ENCODE peak calls at places on chromosomes 16 and 17, in ten cellular contexts. U, S, X, F, Z, K, V, D, O and L are unnamed samples.

GRCh38 chr17:29151567-29151966 is 28.6 kb downstream of the MYO18A start:
- DNase-seq in U (no peak), S (peak), X (peak), F (peak), Z (peak), K (no peak), V (no peak), D (peak), O (no peak), L (peak)

GRCh38 chr16:49601541-49601940 is 227.9 kb downstream of the C16orf78 start:
- DNase-seq in U (no peak), S (no peak), X (no peak), F (no peak), Z (no peak), K (no peak), V (peak), D (no peak), O (no peak), L (no peak)

GRCh38 chr16:48172682-48173081 is 16.9 kb upstream of the ABCC12 start:
- DNase-seq in U (no peak), S (no peak), X (no peak), F (no peak), Z (no peak), K (no peak), V (no peak), D (no peak), O (no peak), L (no peak)

GRCh38 chr16:30417447-30418349 is 10.3 kb downstream of the ZNF771 start:
- DNase-seq in U (peak), S (peak), X (peak), F (peak), Z (peak), K (peak), V (peak), D (peak), O (peak), L (peak)

GRCh38 chr16:4032768-4033167 is 83.5 kb downstream of the ADCY9 start:
- DNase-seq in U (no peak), S (no peak), X (peak), F (no peak), Z (peak), K (no peak), V (peak), D (no peak), O (no peak), L (no peak)

GRCh38 chr17:79942591-79943353 is 92.9 kb downstream of the TBC1D16 start:
- DNase-seq in U (peak), S (no peak), X (peak), F (peak), Z (peak), K (peak), V (no peak), D (no peak), O (peak), L (no peak)

GRCh38 chr16:79618712-79619050 is 18.1 kb upstream of the MAF start:
- DNase-seq in U (no peak), S (no peak), X (no peak), F (no peak), Z (no peak), K (no peak), V (no peak), D (no peak), O (no peak), L (no peak)

GRCh38 chr16:29710227-29711219 is 31.5 kb downstream of the QPRT start:
- DNase-seq in U (peak), S (peak), X (peak), F (peak), Z (peak), K (no peak), V (no peak), D (peak), O (no peak), L (peak)

GRCh38 chr16:68086860-68087268 is 1.7 kb downstream of the NFATC3 start:
- DNase-seq in U (no peak), S (no peak), X (no peak), F (no peak), Z (no peak), K (no peak), V (no peak), D (no peak), O (no peak), L (peak)

GRCh38 chr17:65820306-65820705 is 258.9 kb upstream of the AXIN2 start:
- DNase-seq in U (no peak), S (no peak), X (no peak), F (no peak), Z (no peak), K (no peak), V (no peak), D (no peak), O (no peak), L (no peak)

GRCh38 chr17:21376835-21377690 is 906 bp downstream of the KCNJ12 start:
- DNase-seq in U (peak), S (peak), X (peak), F (peak), Z (peak), K (no peak), V (peak), D (peak), O (no peak), L (peak)

GRCh38 chr17:39193346-39193745 is 4.1 kb downstream of the CACNB1 start:
- DNase-seq in U (no peak), S (no peak), X (no peak), F (no peak), Z (no peak), K (no peak), V (no peak), D (no peak), O (no peak), L (no peak)

GRCh38 chr17:73308017-73308823 is 3.6 kb downstream of the CDC42EP4 start:
- DNase-seq in U (peak), S (peak), X (peak), F (peak), Z (peak), K (peak), V (peak), D (peak), O (peak), L (peak)

GRCh38 chr16:88815901-88816589 is 4.3 kb upstream of the APRT start:
- DNase-seq in U (peak), S (no peak), X (no peak), F (no peak), Z (peak), K (peak), V (peak), D (no peak), O (no peak), L (no peak)

GRCh38 chr17:2361361-2361760 is 24.1 kb downstream of the SGSM2 start:
- DNase-seq in U (no peak), S (no peak), X (no peak), F (no peak), Z (no peak), K (no peak), V (no peak), D (no peak), O (no peak), L (no peak)

GRCh38 chr17:61409301-61410099 is 9.9 kb downstream of the TBX2 start:
- DNase-seq in U (peak), S (peak), X (peak), F (peak), Z (peak), K (peak), V (peak), D (peak), O (peak), L (peak)

DNA sequence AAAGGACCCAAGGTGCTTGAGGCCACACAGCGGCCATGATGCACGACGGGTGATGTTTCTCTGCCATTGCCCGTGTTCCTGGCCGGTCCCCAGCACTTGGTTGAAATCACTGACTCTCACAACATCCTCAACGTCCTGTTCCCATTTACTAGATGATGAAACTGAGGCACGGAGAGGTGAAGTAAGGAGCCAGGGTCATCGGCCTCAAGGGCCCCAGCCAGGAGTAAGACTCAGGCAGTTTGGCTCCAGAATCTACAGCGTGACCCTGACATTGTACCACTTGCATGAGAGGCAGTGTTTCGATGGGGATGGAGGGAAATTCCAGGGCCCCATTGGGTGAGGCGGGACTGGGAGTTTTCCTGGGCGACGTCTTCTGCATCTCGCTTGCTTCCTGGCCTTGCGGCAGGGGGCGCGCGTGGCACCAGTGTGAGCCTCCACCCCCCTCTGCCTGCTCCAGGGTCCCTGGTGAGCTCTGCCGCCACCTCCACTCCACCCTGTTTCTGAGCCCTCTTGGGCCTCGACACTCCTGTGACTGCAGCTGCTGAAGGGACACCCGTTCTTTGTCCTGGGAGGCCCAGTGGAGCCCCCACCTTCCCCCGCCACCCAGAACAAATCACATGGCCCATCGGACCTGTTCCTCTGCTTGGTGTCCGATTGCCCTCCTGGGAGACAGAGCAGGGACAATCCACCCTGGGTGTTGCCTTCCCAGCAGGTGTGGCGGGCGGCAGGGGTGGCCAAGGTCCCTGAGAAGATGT is 133.0 kb upstream of the GSE1 start:
- DNase-seq in U (peak), S (no peak), X (no peak), F (peak), Z (no peak), K (no peak), V (peak), D (no peak), O (no peak), L (no peak)
- H3K4me3 ChIP-seq in U (peak), S (no peak), X (no peak), F (no peak), Z (no peak), K (no peak), V (no peak), D (no peak), O (no peak), L (no peak)

DNA sequence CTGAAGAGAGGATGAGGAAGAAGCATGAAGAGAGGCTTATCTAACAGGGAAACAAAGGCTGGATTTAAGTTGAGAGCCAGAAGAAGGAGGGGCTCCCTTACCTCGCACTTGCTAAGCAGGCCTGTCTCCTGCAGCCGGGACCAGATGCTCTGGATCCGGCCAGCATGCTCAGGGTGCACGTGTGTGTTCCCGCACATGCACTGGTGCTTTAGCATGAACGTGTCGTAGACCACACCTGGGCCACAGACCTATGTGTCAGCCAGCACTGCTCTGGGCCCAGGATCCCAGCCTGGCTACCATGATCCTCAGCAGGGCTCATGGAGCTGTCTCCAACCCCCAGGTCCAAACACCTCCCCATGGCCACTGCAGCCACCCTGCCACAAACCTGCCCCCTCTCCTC is 14.4 kb downstream of the G6PC3 start:
- DNase-seq in U (no peak), S (no peak), X (no peak), F (no peak), Z (no peak), K (no peak), V (no peak), D (no peak), O (no peak), L (no peak)
- TF ChIP-seq CTCF in U (no peak), S (no peak), X (no peak), F (no peak), Z (no peak), K (no peak), V (no peak), D (no peak), O (no peak), L (no peak)

GRCh38 chr16:57373117-57373947 is 1.0 kb downstream of the CX3CL1 start:
- DNase-seq in U (peak), S (no peak), X (no peak), F (no peak), Z (no peak), K (no peak), V (no peak), D (no peak), O (no peak), L (no peak)

GRCh38 chr16:57372372-57373116 is at the start of gene CX3CL1:
- DNase-seq in U (peak), S (peak), X (peak), F (no peak), Z (peak), K (peak), V (peak), D (peak), O (no peak), L (peak)

GRCh38 chr16:57367111-57367752 is 5.1 kb upstream of the CX3CL1 start:
- DNase-seq in U (no peak), S (no peak), X (no peak), F (peak), Z (peak), K (no peak), V (no peak), D (peak), O (peak), L (peak)

GRCh38 chr16:57374067-57374534 is 1.8 kb downstream of the CX3CL1 start:
- DNase-seq in U (no peak), S (peak), X (peak), F (peak), Z (peak), K (no peak), V (no peak), D (peak), O (no peak), L (peak)

DNA sequence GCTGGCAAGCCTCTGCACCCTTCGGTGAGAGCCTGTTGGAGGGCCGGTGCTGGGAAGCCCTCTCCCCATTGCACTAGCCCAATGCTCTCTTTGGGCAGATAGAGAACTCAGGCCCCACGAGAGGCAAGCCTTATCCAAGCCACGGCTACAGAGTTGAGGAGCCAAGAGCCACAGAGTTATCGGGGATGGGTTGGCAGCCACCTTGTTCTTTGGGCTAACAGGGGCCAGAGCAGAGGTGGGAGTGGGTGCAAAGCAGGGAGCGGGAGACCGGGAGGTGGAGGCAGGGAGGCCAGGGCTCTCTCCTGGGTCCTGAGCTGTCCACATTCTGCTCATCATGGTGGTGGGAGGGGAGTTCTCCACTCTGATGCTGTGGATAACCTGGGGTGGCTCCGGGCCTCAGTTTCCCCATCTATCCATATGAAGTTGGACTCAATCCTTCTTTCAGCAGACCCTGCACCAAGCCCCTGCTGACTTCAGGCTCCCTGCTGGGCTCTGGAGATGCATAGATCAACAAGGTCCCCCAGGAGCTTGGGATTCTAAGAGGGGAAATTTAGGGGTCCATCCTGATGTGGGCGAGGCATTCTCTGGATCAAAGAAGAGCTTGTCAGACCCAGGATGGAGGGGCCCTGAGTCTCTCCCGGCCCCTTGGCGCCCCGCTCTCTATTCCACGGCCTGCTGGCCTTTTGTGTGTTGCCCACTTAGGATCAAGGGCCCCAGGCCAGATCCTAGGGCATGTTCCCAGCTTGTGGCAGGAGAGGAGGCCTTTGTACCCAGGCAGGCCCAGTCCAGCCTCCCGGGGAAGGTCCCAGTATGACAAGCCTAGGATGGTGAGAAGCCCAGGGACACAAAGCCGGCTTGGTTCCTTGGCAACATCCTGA is 557 bp upstream of the CX3CL1 start:
- DNase-seq in U (no peak), S (no peak), X (no peak), F (peak), Z (no peak), K (no peak), V (no peak), D (no peak), O (no peak), L (no peak)
- H3K4me3 ChIP-seq in U (peak), S (no peak), X (no peak), F (no peak), Z (no peak), K (peak), V (peak), D (no peak), O (no peak), L (no peak)

GRCh38 chr17:62967111-62967449 is 1.0 kb downstream of the TANC2 start:
- DNase-seq in U (no peak), S (no peak), X (no peak), F (no peak), Z (no peak), K (no peak), V (no peak), D (no peak), O (no peak), L (no peak)

GRCh38 chr17:62965649-62966425 is at the start of gene TANC2:
- DNase-seq in U (peak), S (peak), X (peak), F (peak), Z (peak), K (peak), V (peak), D (peak), O (peak), L (peak)

GRCh38 chr17:62965149-62965648 is 836 bp upstream of the TANC2 start:
- DNase-seq in U (no peak), S (no peak), X (peak), F (no peak), Z (no peak), K (no peak), V (no peak), D (no peak), O (no peak), L (no peak)

GRCh38 chr17:62968445-62968923 is 2.4 kb downstream of the TANC2 start:
- DNase-seq in U (peak), S (peak), X (peak), F (peak), Z (peak), K (no peak), V (peak), D (peak), O (no peak), L (peak)

GRCh38 chr17:62966426-62967110 is 533 bp downstream of the TANC2 start:
- DNase-seq in U (peak), S (peak), X (peak), F (peak), Z (peak), K (peak), V (peak), D (peak), O (no peak), L (peak)
- TF ChIP-seq CTCF in U (no peak), S (no peak), X (no peak), F (no peak), Z (no peak), K (no peak), V (no peak), D (no peak), O (no peak), L (no peak)

DNA sequence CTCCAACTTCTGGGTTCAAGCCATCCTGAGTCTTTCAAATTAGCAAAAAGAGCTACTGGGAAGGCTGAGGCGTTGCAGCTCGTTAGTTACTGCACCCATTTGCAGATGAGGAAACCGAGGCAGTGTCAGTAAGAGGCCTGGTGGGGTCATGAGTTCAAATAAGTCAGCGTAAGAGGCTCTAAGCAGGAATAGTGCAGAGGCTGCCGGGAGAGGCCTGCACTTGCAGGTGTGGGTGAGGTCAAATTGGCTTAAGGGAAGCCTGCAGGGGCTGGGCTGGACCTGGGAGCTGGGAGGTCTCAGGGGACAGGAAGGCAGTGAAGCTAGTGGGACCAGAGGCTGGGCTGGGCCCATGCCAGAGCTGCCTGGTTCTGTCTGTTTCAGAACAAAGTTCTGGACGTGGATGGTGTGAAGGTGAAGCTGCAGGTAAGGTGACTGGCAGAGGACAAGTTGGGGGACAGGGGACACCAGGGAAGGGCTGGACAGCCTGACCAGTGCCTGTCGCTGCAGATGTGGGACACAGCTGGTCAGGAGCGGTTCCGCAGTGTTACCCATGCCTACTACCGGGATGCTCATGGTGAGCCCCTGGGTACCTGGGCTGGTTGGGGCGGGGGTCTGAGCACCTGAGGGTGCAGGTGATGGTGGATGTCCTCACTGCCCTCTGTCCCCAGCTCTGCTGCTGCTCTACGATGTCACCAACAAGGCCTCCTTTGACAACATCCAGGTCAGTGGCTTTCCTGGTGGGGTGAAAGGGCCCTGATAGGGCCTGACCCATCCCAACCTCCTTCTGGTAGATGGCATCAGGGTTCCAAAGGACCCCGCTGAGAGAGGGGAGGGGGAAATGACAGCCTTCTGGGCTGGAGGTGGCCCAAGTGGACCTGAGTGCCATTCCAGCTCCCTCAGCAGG is 3.0 kb downstream of the RAB26 start:
- DNase-seq in U (peak), S (no peak), X (no peak), F (peak), Z (no peak), K (no peak), V (no peak), D (no peak), O (peak), L (no peak)
- H3K4me3 ChIP-seq in U (peak), S (no peak), X (no peak), F (no peak), Z (no peak), K (no peak), V (peak), D (no peak), O (no peak), L (peak)

GRCh38 chr16:2486645-2487516 is 12.0 kb downstream of the TBC1D24 start:
- DNase-seq in U (peak), S (peak), X (peak), F (no peak), Z (no peak), K (no peak), V (peak), D (no peak), O (no peak), L (peak)
- TF ChIP-seq CTCF in U (peak), S (peak), X (peak), F (no peak), Z (no peak), K (no peak), V (peak), D (no peak), O (no peak), L (no peak)

DNA sequence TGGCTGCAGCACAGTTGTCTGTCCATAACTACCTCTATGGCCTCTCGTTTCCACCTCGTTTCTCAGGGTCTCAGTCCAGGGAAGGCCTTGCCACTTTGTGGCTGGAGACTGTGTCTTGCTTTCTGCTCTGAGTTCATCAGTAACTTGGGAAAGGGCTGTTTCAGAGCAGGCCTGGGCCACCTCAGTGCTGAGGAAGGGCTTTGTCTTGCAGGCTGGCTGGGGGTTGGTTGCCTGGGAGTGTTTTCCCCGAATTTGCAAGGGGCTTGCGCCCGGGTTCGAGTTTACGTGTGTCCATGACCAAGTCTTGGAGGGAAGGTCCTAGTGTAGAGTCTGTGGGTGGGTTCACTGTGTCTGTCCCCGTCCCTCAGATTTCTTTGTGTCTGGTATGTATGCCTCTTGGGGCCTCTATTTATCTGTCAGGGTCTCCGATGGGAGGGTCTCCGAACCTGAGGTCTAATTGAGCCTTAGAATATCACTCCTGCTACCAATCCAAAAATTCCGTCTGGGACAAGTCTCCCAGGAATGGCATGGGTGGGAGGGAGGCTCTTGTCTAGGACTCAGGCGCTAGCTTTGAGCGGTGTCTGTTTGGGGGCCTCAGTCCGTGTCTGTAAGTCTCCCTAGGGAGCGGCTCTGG is 594 bp upstream of the TGFB1I1 start:
- DNase-seq in U (no peak), S (no peak), X (peak), F (peak), Z (peak), K (no peak), V (no peak), D (no peak), O (no peak), L (no peak)
- H3K4me3 ChIP-seq in U (peak), S (peak), X (peak), F (peak), Z (peak), K (peak), V (peak), D (peak), O (peak), L (peak)